ENCODE peak calls at places on chromosomes 5 and 9, in six cellular contexts. T is gastrocnemius medialis; H is left ventricle myocardium inferior; Y is HFF-Myc; X is stimulated activated CD4-positive, alpha-beta T cell treated with anti-CD3 and anti-CD28 coated beads, Interleukin-1b, Interleukin-23, amount 100 ng/mL, for 48 hours; I is NCI-H2081. D is an unnamed sample.

GRCh38 chr9:76203373-76203772 is 190.9 kb downstream of the RFK start:
- DNase-seq in I (no peak), T (no peak), Y (no peak), H (no peak), X (no peak), D (no peak)

GRCh38 chr5:143142596-143143435 is 260.7 kb downstream of the NR3C1 start:
- DNase-seq in T (peak), X (no peak), Y (no peak), I (peak), H (peak), D (no peak)

GRCh38 chr5:169914766-169915165 is 65.5 kb downstream of the INSYN2B start:
- DNase-seq in I (no peak), X (no peak), Y (no peak), H (peak), T (peak), D (peak)

GRCh38 chr9:94139672-94140417 is 55.6 kb downstream of the PTPDC1 start:
- DNase-seq in H (peak), X (no peak), T (peak), I (no peak), Y (peak), D (peak)

GRCh38 chr9:133977421-133978201 is 14.5 kb downstream of the VAV2 start:
- DNase-seq in X (no peak), T (no peak), I (no peak), H (peak), Y (no peak), D (no peak)

GRCh38 chr5:68433921-68434879 is 218.6 kb downstream of the PIK3R1 start:
- DNase-seq in X (peak), T (peak), I (no peak), H (peak), Y (peak), D (peak)

GRCh38 chr5:137051165-137051564 is 448.0 kb downstream of the SPOCK1 start:
- DNase-seq in T (no peak), Y (no peak), I (no peak), H (no peak), X (no peak), D (no peak)

GRCh38 chr5:14859980-14860379 is 11.6 kb downstream of the ANKH start:
- DNase-seq in Y (no peak), I (no peak), T (no peak), H (no peak), X (no peak), D (no peak)

GRCh38 chr9:135662758-135663450 is at the start of gene LCN9:
- DNase-seq in Y (no peak), H (no peak), I (no peak), X (no peak), T (peak), D (no peak)

GRCh38 chr5:72402959-72403628 is 82.9 kb downstream of the PTCD2 start:
- DNase-seq in T (no peak), H (peak), I (no peak), Y (no peak), X (no peak), D (no peak)

GRCh38 chr5:127313847-127314473 is 23.4 kb downstream of the MEGF10 start:
- DNase-seq in Y (no peak), H (peak), T (no peak), I (peak), X (peak), D (no peak)

GRCh38 chr9:120480707-120481106 is 99.3 kb downstream of the CDK5RAP2 start:
- DNase-seq in T (peak), Y (no peak), X (no peak), I (peak), H (no peak), D (no peak)

GRCh38 chr5:61306531-61307195 is 25.4 kb upstream of the ZSWIM6 start:
- DNase-seq in T (no peak), X (peak), I (no peak), H (no peak), Y (no peak), D (no peak)

GRCh38 chr9:92342825-92343488 is 17.2 kb downstream of the CENPP start:
- DNase-seq in T (no peak), I (no peak), H (no peak), Y (no peak), X (no peak), D (no peak)

GRCh38 chr5:157459715-157460599 is at the start of gene NIPAL4:
- DNase-seq in X (peak), H (no peak), I (peak), T (no peak), Y (no peak), D (no peak)